ENCODE peak calls at places on chromosomes 6 and 20, in seven cellular contexts. Y is hepatocyte, M is dorsolateral prefrontal cortex, B is HCT116, I is uterus, Z is body of pancreas, N is A549. R is an unnamed sample.

GRCh38 chr6:148441454-148441911 is 98.8 kb downstream of the SASH1 start:
- DNase-seq in M (no peak), B (peak), Y (peak), N (peak), Z (no peak), I (no peak), R (no peak)

GRCh38 chr6:47355496-47355895 is 45.8 kb upstream of the TNFRSF21 start:
- DNase-seq in N (no peak), B (no peak), Y (no peak), I (no peak), Z (no peak), M (no peak), R (no peak)

GRCh38 chr6:116018976-116019375 is 41.7 kb downstream of the FRK start:
- DNase-seq in N (no peak), Z (no peak), I (no peak), Y (no peak), M (no peak), B (no peak), R (no peak)

GRCh38 chr6:37765182-37765780 is 54.2 kb upstream of the ZFAND3 start:
- DNase-seq in Y (no peak), I (no peak), Z (no peak), B (no peak), M (no peak), N (no peak), R (no peak)

GRCh38 chr20:33846291-33846916 is 35.3 kb downstream of the CHMP4B start:
- DNase-seq in Z (peak), N (no peak), B (no peak), Y (no peak), I (peak), M (no peak), R (no peak)

GRCh38 chr6:144219056-144219685 is 66.0 kb upstream of the UTRN start:
- DNase-seq in Y (peak), M (no peak), I (no peak), Z (no peak), N (peak), B (peak), R (no peak)

GRCh38 chr20:47181056-47181862 is 175.2 kb downstream of the ZMYND8 start:
- DNase-seq in Z (peak), B (peak), M (no peak), N (peak), Y (peak), I (no peak), R (no peak)

GRCh38 chr6:110608151-110608550 is 131.7 kb upstream of the SLC22A16 start:
- DNase-seq in I (no peak), Y (no peak), N (no peak), Z (no peak), M (no peak), B (no peak), R (no peak)

GRCh38 chr6:166296035-166296883 is 11.9 kb downstream of the PRR18 start:
- DNase-seq in M (no peak), I (no peak), B (no peak), N (no peak), Z (no peak), Y (no peak), R (no peak)

GRCh38 chr6:28003661-28004060 is 46.6 kb downstream of the OR2B6 start:
- DNase-seq in B (no peak), M (no peak), I (no peak), Z (no peak), Y (no peak), N (no peak), R (no peak)

GRCh38 chr6:3227363-3228045 is at the start of gene TUBB2B:
- DNase-seq in B (no peak), M (peak), Y (peak), N (no peak), Z (no peak), I (no peak), R (no peak)

GRCh38 chr20:49768204-49769124 is 44.2 kb upstream of the SLC9A8 start:
- DNase-seq in I (peak), N (peak), M (no peak), B (no peak), Y (peak), Z (peak), R (no peak)

GRCh38 chr20:31842471-31843157 is 2.8 kb downstream of the FOXS1 start:
- DNase-seq in B (no peak), Y (no peak), N (no peak), I (peak), M (no peak), Z (peak), R (no peak)

GRCh38 chr20:31843881-31844280 is 1.5 kb downstream of the FOXS1 start:
- DNase-seq in B (no peak), Y (no peak), M (no peak), N (no peak), I (no peak), Z (no peak), R (no peak)

GRCh38 chr20:31843288-31843687 is 2.1 kb downstream of the FOXS1 start:
- DNase-seq in M (no peak), B (no peak), Z (no peak), I (no peak), Y (no peak), N (no peak), R (no peak)

GRCh38 chr20:31840906-31841816 is 4.2 kb downstream of the FOXS1 start:
- DNase-seq in M (no peak), Y (no peak), I (no peak), Z (no peak), N (no peak), B (no peak), R (no peak)

GRCh38 chr20:31841928-31842327 is 3.5 kb downstream of the FOXS1 start:
- DNase-seq in Z (no peak), M (no peak), I (peak), B (no peak), N (no peak), Y (peak), R (no peak)
- H3K27ac ChIP-seq in Z (peak), M (peak), I (peak), B (no peak), N (peak), Y (peak), R (no peak)

GRCh38 chr6:23414204-23414501 is 711.9 kb upstream of the NRSN1 start:
- DNase-seq in N (no peak), Z (no peak), Y (peak), M (no peak), B (no peak), I (no peak), R (no peak)
- TF ChIP-seq CTCF in N (no peak), Z (peak), Y (peak), M (no peak), B (no peak), I (no peak), R (no peak)

DNA sequence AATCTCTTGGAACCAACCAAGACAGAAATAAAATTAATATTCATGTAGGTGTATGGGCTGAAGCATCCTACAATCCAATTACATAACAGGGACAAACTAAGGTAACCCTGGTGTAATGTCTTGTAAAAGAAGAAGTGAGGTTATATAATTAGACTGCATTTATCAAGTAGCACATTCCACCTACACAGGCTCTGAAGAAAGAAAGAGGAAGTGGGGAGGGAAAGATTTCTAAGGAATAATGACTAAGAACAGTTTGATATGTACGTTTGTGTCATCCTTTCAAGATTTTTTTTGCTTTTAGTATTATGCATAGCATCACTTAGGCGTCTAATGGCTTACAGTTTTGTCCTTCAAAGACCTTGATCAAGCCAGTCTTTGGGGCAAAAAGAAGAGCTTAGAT is 139.7 kb downstream of the PLCB1 start:
- DNase-seq in Z (no peak), I (no peak), B (no peak), M (no peak), Y (no peak), N (no peak), R (no peak)
- H3K27ac ChIP-seq in Z (no peak), I (no peak), B (no peak), M (no peak), Y (no peak), N (no peak), R (no peak)

GRCh38 chr6:129500958-129501381 is 209.0 kb downstream of the ARHGAP18 start:
- DNase-seq in M (no peak), Z (no peak), N (peak), Y (no peak), B (peak), I (no peak), R (no peak)
- TF ChIP-seq CTCF in M (no peak), Z (peak), N (peak), Y (peak), B (peak), I (no peak), R (peak)

GRCh38 chr20:13793001-13793400 is 8.2 kb downstream of the NDUFAF5 start:
- DNase-seq in N (no peak), M (no peak), Z (no peak), B (no peak), Y (no peak), I (no peak), R (no peak)
- H3K27ac ChIP-seq in N (no peak), M (no peak), Z (no peak), B (no peak), Y (no peak), I (no peak), R (no peak)

DNA sequence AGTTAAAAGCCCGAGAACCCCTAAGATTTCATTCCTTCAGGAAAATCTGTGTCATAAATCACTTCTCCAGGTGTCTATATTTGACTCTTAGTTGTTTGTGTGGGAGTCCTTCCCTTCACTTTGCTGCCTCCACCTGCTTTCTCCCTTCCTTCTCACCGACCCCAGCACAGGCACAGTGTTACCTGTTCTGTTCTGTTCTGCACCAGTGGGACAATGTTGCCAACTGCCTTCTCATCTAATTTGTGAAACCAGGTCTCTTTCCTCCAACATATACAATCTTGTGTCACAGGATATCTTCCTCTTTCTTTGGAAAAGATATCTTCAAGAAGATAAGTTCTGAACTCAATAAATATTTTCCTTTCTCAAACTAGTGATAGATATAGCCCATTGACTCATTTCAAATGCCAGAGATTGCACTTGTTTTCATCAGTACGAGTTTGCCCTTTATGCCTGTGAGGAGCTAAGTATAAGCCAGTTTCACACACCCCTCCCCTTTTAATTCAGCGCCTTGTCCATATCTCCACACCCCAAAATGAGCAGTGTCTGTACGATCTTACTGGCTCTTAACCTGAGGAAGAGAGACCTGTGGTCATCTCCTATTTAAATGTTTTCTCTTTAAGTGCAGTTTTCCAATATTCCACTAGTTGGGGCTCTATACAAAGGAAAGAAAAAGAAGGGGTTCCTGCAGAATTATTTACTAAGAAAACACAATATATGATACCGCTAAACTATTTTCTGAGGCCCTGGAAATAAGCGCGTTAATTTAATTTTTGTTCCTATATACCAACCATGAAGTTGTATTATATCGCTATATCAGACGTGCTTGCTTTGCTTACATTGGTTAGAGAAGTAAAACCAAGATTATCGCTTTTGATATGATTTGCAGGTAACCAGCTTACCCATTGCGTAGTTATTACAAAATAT is 81.6 kb upstream of the PREP start:
- DNase-seq in B (peak), Y (peak), N (peak), Z (no peak), I (no peak), M (no peak), R (no peak)
- TF ChIP-seq CTCF in B (peak), Y (peak), N (peak), Z (peak), I (peak), M (peak), R (no peak)

GRCh38 chr6:31764239-31764638 is 1.8 kb downstream of the SAPCD1 start:
- DNase-seq in Z (no peak), B (no peak), Y (no peak), I (no peak), N (no peak), M (no peak), R (no peak)

GRCh38 chr6:31765559-31765909 is 3.1 kb downstream of the SAPCD1 start:
- DNase-seq in B (no peak), N (no peak), M (no peak), Z (no peak), Y (no peak), I (no peak), R (no peak)

GRCh38 chr6:31767096-31767645 is 4.7 kb downstream of the SAPCD1 start:
- DNase-seq in N (no peak), Y (no peak), Z (no peak), B (no peak), I (no peak), M (no peak), R (no peak)

GRCh38 chr6:31763617-31763940 is 1.1 kb downstream of the SAPCD1 start:
- DNase-seq in Z (no peak), Y (no peak), B (no peak), I (no peak), M (no peak), N (no peak), R (no peak)

DNA sequence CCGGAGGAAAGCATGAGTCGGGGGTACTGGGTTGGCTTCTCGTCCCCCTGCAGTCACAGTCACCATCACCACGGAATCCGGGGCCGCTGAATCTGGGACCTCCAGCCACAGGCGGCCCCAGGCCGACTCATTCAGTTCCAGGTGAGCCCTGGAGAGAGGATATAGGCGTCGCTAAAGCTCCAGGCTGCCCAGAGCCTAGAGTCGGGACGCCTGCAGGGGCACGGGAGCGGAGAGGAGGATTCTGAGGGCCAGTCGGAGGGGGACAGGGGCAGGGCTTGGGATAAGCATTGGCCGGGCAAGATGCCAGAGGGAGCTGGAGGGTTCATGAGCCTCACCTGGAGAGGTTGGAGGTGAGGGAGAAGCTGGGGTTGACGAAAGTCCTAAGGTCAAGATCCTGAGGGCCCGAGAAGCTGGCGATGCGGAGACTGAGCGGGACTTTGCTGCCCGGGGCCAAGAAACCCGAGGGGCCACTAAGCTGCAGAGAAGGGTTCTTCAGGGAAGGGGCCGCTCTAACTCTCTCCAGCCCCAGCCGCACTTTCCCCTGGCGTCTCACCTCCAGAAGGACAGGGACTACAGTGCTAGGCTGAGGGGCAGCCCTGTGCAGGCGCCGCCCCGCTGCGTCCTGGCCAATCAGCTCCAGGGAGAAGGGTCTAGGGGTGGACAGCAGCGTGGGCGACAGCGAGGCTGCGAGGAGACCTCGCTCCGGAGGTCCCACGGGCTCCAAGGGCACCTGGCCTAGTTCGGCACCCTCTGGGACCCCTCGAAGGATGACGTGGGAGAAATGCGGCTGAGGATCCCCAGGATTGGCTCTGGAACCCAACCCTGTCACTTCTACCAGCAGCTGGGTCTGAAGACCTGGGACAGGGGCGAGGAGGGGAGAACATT is 3.7 kb downstream of the SAPCD1 start:
- DNase-seq in N (no peak), B (no peak), I (no peak), M (no peak), Z (no peak), Y (no peak), R (peak)
- H3K27ac ChIP-seq in N (no peak), B (no peak), I (peak), M (no peak), Z (no peak), Y (no peak), R (no peak)

R was measured in Peyer's patch.